ENCODE peak calls at places on chromosomes 3 and 15, in ten cellular contexts. O is SK-N-SH, G is uterus, P is tibial nerve, Z is PC-3, L is astrocyte, F is H9, R is IMR-90, B is PC-9, I is DND-41. S is an unnamed sample. For H3K9me3, the result is how much of the 10 kb centered on the place peaks cover.

GRCh38 chr15:48221885-48222284 is 15.8 kb downstream of the SLC12A1 start:
- DNase-seq in O (no peak), G (no peak), P (no peak), I (no peak), Z (no peak), F (no peak), L (no peak), R (no peak), B (no peak), S (no peak)

GRCh38 chr3:60456180-60456579 is 795.1 kb downstream of the FHIT start:
- DNase-seq in B (no peak), L (no peak), I (no peak), O (no peak), Z (no peak), G (no peak), R (no peak), P (no peak), F (no peak), S (no peak)

GRCh38 chr3:186950402-186951093 is 20.2 kb downstream of the ST6GAL1 start:
- DNase-seq in R (no peak), P (no peak), O (no peak), L (no peak), I (no peak), G (no peak), B (no peak), F (no peak), Z (no peak), S (no peak)

GRCh38 chr15:29037997-29038700 is 152.4 kb downstream of the APBA2 start:
- DNase-seq in L (peak), G (no peak), P (no peak), F (no peak), I (no peak), Z (no peak), O (no peak), R (no peak), B (no peak), S (no peak)

GRCh38 chr3:149442845-149443544 is 31.5 kb upstream of the TM4SF4 start:
- DNase-seq in F (no peak), G (no peak), R (peak), L (peak), P (no peak), Z (no peak), O (no peak), I (no peak), B (no peak), S (no peak)

GRCh38 chr3:122998206-122998605 is 29.4 kb downstream of the SEMA5B start:
- DNase-seq in O (no peak), B (no peak), F (no peak), P (no peak), R (no peak), G (no peak), L (no peak), I (no peak), Z (no peak), S (no peak)

GRCh38 chr3:150635526-150635925 is 32.4 kb downstream of the SELENOT start:
- DNase-seq in R (no peak), F (no peak), I (peak), L (no peak), P (no peak), G (no peak), B (no peak), O (no peak), Z (no peak), S (no peak)

GRCh38 chr3:111472556-111472955 is 69.4 kb upstream of the CD96 start:
- DNase-seq in Z (peak), P (no peak), R (no peak), G (no peak), B (no peak), I (no peak), L (no peak), F (no peak), O (no peak), S (no peak)

GRCh38 chr3:185317674-185318073 is 45.3 kb upstream of the MAP3K13 start:
- DNase-seq in G (no peak), O (no peak), F (no peak), R (no peak), Z (peak), L (peak), I (no peak), B (no peak), P (no peak), S (no peak)

GRCh38 chr15:69132935-69133861 is 27.2 kb upstream of the GLCE start:
- DNase-seq in P (no peak), Z (peak), R (no peak), I (no peak), G (no peak), B (peak), O (peak), F (no peak), L (no peak), S (no peak)

GRCh38 chr3:74630602-74631001 is 16.1 kb upstream of the CNTN3 start:
- DNase-seq in B (no peak), I (no peak), F (no peak), P (no peak), G (no peak), R (peak), L (no peak), O (no peak), Z (no peak), S (no peak)

GRCh38 chr3:183073839-183074615 is 25.3 kb downstream of the MCCC1 start:
- DNase-seq in P (no peak), G (no peak), O (no peak), B (no peak), F (no peak), L (no peak), I (no peak), Z (peak), R (peak), S (no peak)

GRCh38 chr15:52232327-52232726 is 41.1 kb upstream of the GNB5 start:
- DNase-seq in L (no peak), Z (no peak), F (no peak), B (no peak), P (no peak), I (no peak), R (no peak), G (no peak), O (no peak), S (no peak)

GRCh38 chr3:2099779-2100191 is 1.1 kb downstream of the CNTN4 start:
- DNase-seq in Z (no peak), R (no peak), B (no peak), F (peak), P (no peak), L (no peak), O (no peak), G (no peak), I (no peak), S (no peak)

GRCh38 chr3:108486910-108487309 is 23.5 kb downstream of the MYH15 start:
- DNase-seq in G (no peak), R (peak), O (peak), Z (peak), P (no peak), B (no peak), L (peak), I (no peak), F (no peak), S (no peak)

GRCh38 chr15:76815421-76815820 is 89.7 kb downstream of the SCAPER start:
- DNase-seq in F (no peak), B (no peak), I (no peak), G (no peak), Z (no peak), L (no peak), R (no peak), P (no peak), O (no peak), S (no peak)

GRCh38 chr15:68442041-68442440 is 10.1 kb upstream of the ITGA11 start:
- DNase-seq in L (no peak), I (no peak), F (peak), G (peak), R (peak), B (no peak), P (no peak), Z (no peak), O (no peak), S (no peak)

GRCh38 chr3:141000027-141000663 is 51.0 kb upstream of the SPSB4 start:
- DNase-seq in I (peak), R (peak), O (peak), B (peak), L (peak), P (peak), F (peak), Z (peak), G (peak), S (peak)

GRCh38 chr15:74490339-74490689 is 29.4 kb upstream of the UBL7 start:
- DNase-seq in O (no peak), R (no peak), F (no peak), Z (no peak), L (no peak), G (no peak), B (no peak), I (no peak), P (no peak), S (no peak)

GRCh38 chr15:38516636-38517035 is 48.0 kb downstream of the RASGRP1 start:
- DNase-seq in R (no peak), P (no peak), G (no peak), I (no peak), B (no peak), O (no peak), F (no peak), Z (no peak), L (no peak), S (no peak)

GRCh38 chr15:82021992-82022391 is 23.8 kb downstream of the MEX3B start:
- DNase-seq in F (no peak), R (peak), O (peak), G (peak), Z (no peak), L (peak), P (no peak), I (no peak), B (no peak), S (no peak)

GRCh38 chr15:61685971-61686370 is 374.3 kb downstream of the VPS13C start:
- DNase-seq in I (no peak), B (no peak), O (no peak), P (no peak), F (no peak), R (no peak), L (no peak), Z (no peak), G (no peak), S (no peak)

GRCh38 chr3:94004301-94004910 is 24.0 kb downstream of the STX19 start:
- DNase-seq in P (no peak), I (no peak), R (peak), B (no peak), G (no peak), L (peak), O (peak), Z (peak), F (no peak), S (no peak)

GRCh38 chr15:56919708-56920637 is 1.5 kb downstream of the TCF12 start:
- DNase-seq in F (peak), B (peak), Z (peak), G (peak), P (no peak), I (peak), R (peak), L (peak), O (no peak), S (no peak)

GRCh38 chr3:40047406-40047805 is 238.0 kb downstream of the MYRIP start:
- DNase-seq in F (no peak), L (no peak), B (no peak), G (no peak), I (no peak), Z (no peak), R (no peak), O (no peak), P (no peak), S (no peak)

GRCh38 chr3:153970735-153971347 is 150.3 kb upstream of the ARHGEF26 start:
- DNase-seq in O (peak), P (no peak), G (no peak), L (peak), I (no peak), R (peak), B (no peak), Z (peak), F (no peak), S (no peak)

GRCh38 chr3:36695769-36696137 is 68.6 kb downstream of the DCLK3 start:
- DNase-seq in I (no peak), F (no peak), B (no peak), L (peak), O (no peak), P (no peak), R (peak), Z (peak), G (no peak), S (no peak)

GRCh38 chr3:182964179-182964578 is 16.2 kb downstream of the DCUN1D1 start:
- DNase-seq in F (no peak), I (no peak), G (no peak), P (no peak), L (no peak), R (no peak), B (no peak), Z (no peak), O (no peak), S (no peak)

DNA sequence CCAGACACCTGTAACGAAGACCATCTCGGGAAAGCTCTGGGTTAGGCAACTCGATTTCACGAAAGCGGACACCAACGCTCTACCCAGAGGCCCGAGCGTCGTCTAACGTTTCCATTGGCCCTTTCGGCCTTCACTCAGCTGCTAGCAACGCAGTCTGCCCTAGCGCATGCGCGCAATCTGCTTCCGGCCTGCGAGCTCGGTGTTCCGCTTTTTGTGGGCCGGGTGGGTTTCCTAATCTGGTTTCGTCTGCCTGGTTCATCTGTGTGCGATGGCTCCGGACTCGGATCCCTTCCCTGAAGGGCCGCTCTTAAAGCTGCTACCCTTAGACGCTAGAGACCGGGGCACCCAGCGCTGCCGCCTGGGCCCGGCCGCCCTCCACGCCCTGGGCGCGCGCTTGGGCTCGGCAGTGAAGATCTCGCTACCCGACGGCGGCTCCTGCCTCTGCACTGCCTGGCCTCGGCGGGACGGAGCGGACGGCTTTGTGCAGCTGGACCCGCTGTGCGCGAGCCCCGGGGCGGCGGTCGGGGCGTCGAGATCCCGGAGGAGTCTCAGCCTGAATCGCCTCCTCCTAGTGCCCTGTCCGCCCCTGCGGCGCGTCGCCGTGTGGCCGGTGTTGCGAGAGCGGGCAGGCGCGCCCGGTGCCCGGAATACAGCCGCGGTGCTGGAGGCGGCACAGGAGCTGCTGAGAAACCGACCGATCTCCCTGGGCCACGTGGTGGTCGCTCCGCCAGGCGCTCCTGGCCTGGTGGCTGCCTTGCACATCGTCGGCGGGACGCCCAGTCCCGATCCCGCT is 24.0 kb upstream of the GATM start:
- DNase-seq in I (peak), F (peak), Z (peak), B (peak), G (peak), O (peak), P (peak), L (peak), R (peak), S (peak)
- TF ChIP-seq CTCF in I (no peak), F (no peak), Z (no peak), B (no peak), G (no peak), O (no peak), P (no peak), L (no peak), R (no peak), S (no peak)

GRCh38 chr15:99475754-99476412 is 89.9 kb upstream of the MEF2A start:
- DNase-seq in I (no peak), Z (no peak), B (no peak), O (no peak), L (no peak), P (no peak), R (no peak), F (no peak), G (no peak), S (no peak)
- H3K27ac ChIP-seq in I (peak), Z (peak), B (no peak), O (peak), L (no peak), P (no peak), R (peak), F (no peak), G (peak), S (no peak)

GRCh38 chr3:126211569-126211968 is 31.2 kb upstream of the ALDH1L1 start:
- DNase-seq in R (no peak), L (no peak), G (no peak), F (no peak), P (no peak), I (no peak), O (no peak), B (peak), Z (peak), S (no peak)
- H3K9me3 ChIP-seq in R (under half), L (under half), G (under half), F (under half), P (under half), I (under half), O (under half), B (under half), Z (under half), S (under half)

DNA sequence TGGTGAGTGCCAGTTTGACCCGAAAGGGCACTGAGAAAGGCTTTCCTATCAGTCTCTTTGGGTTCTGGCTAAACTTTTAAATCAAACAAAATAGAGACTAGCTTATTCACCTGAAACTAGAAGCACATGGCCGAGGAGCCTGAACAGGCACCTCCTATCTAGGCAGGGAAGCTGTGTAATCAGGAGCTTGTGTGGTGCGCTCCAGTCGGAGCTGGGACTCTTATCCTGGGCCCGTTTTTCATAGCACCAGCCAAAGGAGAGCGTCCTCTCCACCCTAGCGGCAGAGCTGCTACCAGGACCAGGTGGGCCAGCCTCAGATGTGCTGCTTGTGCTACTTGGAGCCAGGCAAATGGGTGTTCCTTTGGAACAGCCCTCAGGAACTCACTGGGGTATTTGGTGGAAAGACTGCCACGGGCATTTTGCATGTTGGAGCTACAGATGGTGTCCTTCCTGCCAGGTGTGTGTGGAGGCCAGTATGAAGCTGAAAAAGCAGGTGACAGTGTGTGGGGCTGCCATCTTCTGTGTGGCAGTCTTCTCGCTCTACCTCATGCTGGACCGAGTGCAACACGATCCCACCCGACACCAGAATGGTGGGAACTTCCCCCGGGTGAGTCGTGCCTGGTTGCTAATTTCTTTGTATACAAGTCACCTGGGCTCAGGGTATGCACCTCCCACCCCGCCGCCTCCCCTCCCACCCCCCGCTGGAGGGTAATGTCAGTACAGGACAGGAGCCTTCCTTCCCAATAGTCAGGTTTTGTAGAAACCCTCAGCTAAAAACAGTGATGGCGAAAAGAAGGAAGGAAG is 833 bp downstream of the MAN2A2 start:
- DNase-seq in Z (peak), F (peak), I (no peak), O (no peak), B (no peak), L (no peak), P (no peak), G (no peak), R (no peak), S (no peak)
- TF ChIP-seq CTCF in Z (peak), F (peak), I (no peak), O (no peak), B (no peak), L (no peak), P (no peak), G (no peak), R (no peak), S (no peak)

GRCh38 chr3:129280183-129280582 is 1.5 kb downstream of the HMCES start:
- DNase-seq in Z (no peak), G (no peak), F (no peak), P (no peak), B (no peak), R (no peak), L (no peak), O (no peak), I (no peak), S (no peak)
- H3K27ac ChIP-seq in Z (no peak), G (no peak), F (no peak), P (no peak), B (no peak), R (no peak), L (no peak), O (no peak), I (no peak), S (peak)

GRCh38 chr15:25022233-25022632 is 67.4 kb downstream of the SNRPN start:
- DNase-seq in Z (peak), L (peak), I (no peak), G (no peak), R (peak), P (no peak), F (no peak), O (no peak), B (no peak), S (no peak)
- H3K9me3 ChIP-seq in Z (under half), L (under half), I (under half), G (under half), R (under half), P (half or more), F (under half), O (under half), B (under half), S (half or more)

S was measured in CD4-positive, alpha-beta T cell.